ENCODE peak calls at places on chromosomes 6 and 20, in five cellular contexts. One of them, this sample, is unnamed.
A peak's percentile ranks its signal among the peaks of the same experiment; 100 is the strongest.

GRCh38 chr6:128492386-128492785 is 28.0 kb downstream of the PTPRK start:
- DNase-seq in activated naive CD4-positive, alpha-beta T cell treated with Interleukin-2 at 50 U/mL for 16 hours: no peak
- DNase-seq in skeletal muscle cell: no peak
- DNase-seq in ELR: no peak
- DNase-seq in naive thymus-derived CD8-positive, alpha-beta T cell: no peak
- DNase-seq in this sample: no peak

GRCh38 chr6:20069130-20069529 is 143.1 kb downstream of the MBOAT1 start:
- DNase-seq in ELR: no peak
- DNase-seq in activated naive CD4-positive, alpha-beta T cell treated with Interleukin-2 at 50 U/mL for 16 hours: no peak
- DNase-seq in skeletal muscle cell: no peak
- DNase-seq in naive thymus-derived CD8-positive, alpha-beta T cell: no peak
- DNase-seq in this sample: no peak

GRCh38 chr6:93419304-93420162 is at the start of gene EPHA7:
- DNase-seq in skeletal muscle cell: peak; percentile 85
- DNase-seq in activated naive CD4-positive, alpha-beta T cell treated with Interleukin-2 at 50 U/mL for 16 hours: peak; percentile 35
- DNase-seq in naive thymus-derived CD8-positive, alpha-beta T cell: peak; percentile 18
- DNase-seq in ELR: peak; percentile 7
- DNase-seq in this sample: peak; percentile 18

GRCh38 chr6:2940010-2940850 is 31.1 kb downstream of the SERPINB6 start:
- DNase-seq in skeletal muscle cell: no peak
- DNase-seq in ELR: no peak
- DNase-seq in activated naive CD4-positive, alpha-beta T cell treated with Interleukin-2 at 50 U/mL for 16 hours: peak; percentile 82
- DNase-seq in naive thymus-derived CD8-positive, alpha-beta T cell: peak; percentile 70
- DNase-seq in this sample: peak; percentile 78

GRCh38 chr6:155418017-155418749 is 37.5 kb downstream of the NOX3 start:
- DNase-seq in activated naive CD4-positive, alpha-beta T cell treated with Interleukin-2 at 50 U/mL for 16 hours: peak; percentile 75
- DNase-seq in naive thymus-derived CD8-positive, alpha-beta T cell: peak; percentile 64
- DNase-seq in skeletal muscle cell: peak; percentile 38
- DNase-seq in ELR: peak; percentile 81
- DNase-seq in this sample: peak; percentile 18

GRCh38 chr20:58069796-58070663 is 158.4 kb downstream of the ANKRD60 start:
- DNase-seq in activated naive CD4-positive, alpha-beta T cell treated with Interleukin-2 at 50 U/mL for 16 hours: no peak
- DNase-seq in naive thymus-derived CD8-positive, alpha-beta T cell: no peak
- DNase-seq in ELR: no peak
- DNase-seq in skeletal muscle cell: no peak
- DNase-seq in this sample: no peak

GRCh38 chr20:48006036-48006833 is 221.0 kb upstream of the SULF2 start:
- DNase-seq in skeletal muscle cell: no peak
- DNase-seq in ELR: no peak
- DNase-seq in activated naive CD4-positive, alpha-beta T cell treated with Interleukin-2 at 50 U/mL for 16 hours: no peak
- DNase-seq in naive thymus-derived CD8-positive, alpha-beta T cell: no peak
- DNase-seq in this sample: no peak

GRCh38 chr6:79494841-79495240 is 42.4 kb downstream of the LCA5 start:
- DNase-seq in naive thymus-derived CD8-positive, alpha-beta T cell: no peak
- DNase-seq in ELR: no peak
- DNase-seq in activated naive CD4-positive, alpha-beta T cell treated with Interleukin-2 at 50 U/mL for 16 hours: no peak
- DNase-seq in skeletal muscle cell: no peak
- DNase-seq in this sample: no peak

GRCh38 chr6:118501816-118502568 is 46.1 kb upstream of the PLN start:
- DNase-seq in ELR: no peak
- DNase-seq in naive thymus-derived CD8-positive, alpha-beta T cell: no peak
- DNase-seq in skeletal muscle cell: no peak
- DNase-seq in activated naive CD4-positive, alpha-beta T cell treated with Interleukin-2 at 50 U/mL for 16 hours: no peak
- DNase-seq in this sample: no peak

GRCh38 chr20:667351-668034 is 8.1 kb downstream of the SCRT2 start:
- DNase-seq in skeletal muscle cell: no peak
- DNase-seq in ELR: peak; percentile 61
- DNase-seq in activated naive CD4-positive, alpha-beta T cell treated with Interleukin-2 at 50 U/mL for 16 hours: peak; percentile 67
- DNase-seq in naive thymus-derived CD8-positive, alpha-beta T cell: peak; percentile 19
- DNase-seq in this sample: no peak

GRCh38 chr6:128966934-128967333 is 84.0 kb downstream of the LAMA2 start:
- DNase-seq in skeletal muscle cell: no peak
- DNase-seq in ELR: no peak
- DNase-seq in activated naive CD4-positive, alpha-beta T cell treated with Interleukin-2 at 50 U/mL for 16 hours: no peak
- DNase-seq in naive thymus-derived CD8-positive, alpha-beta T cell: no peak
- DNase-seq in this sample: no peak

GRCh38 chr6:111646942-111647341 is 41.3 kb upstream of the TRAF3IP2 start:
- DNase-seq in skeletal muscle cell: peak; percentile 87
- DNase-seq in naive thymus-derived CD8-positive, alpha-beta T cell: no peak
- DNase-seq in activated naive CD4-positive, alpha-beta T cell treated with Interleukin-2 at 50 U/mL for 16 hours: no peak
- DNase-seq in ELR: no peak
- DNase-seq in this sample: no peak

GRCh38 chr20:9068896-9069663 is at the start of gene PLCB4:
- DNase-seq in naive thymus-derived CD8-positive, alpha-beta T cell: no peak
- DNase-seq in activated naive CD4-positive, alpha-beta T cell treated with Interleukin-2 at 50 U/mL for 16 hours: no peak
- DNase-seq in skeletal muscle cell: no peak
- DNase-seq in ELR: peak; percentile 81
- DNase-seq in this sample: no peak

GRCh38 chr6:149060300-149060984 is 257.1 kb upstream of the TAB2 start:
- DNase-seq in ELR: no peak
- DNase-seq in skeletal muscle cell: no peak
- DNase-seq in activated naive CD4-positive, alpha-beta T cell treated with Interleukin-2 at 50 U/mL for 16 hours: peak; percentile 57
- DNase-seq in naive thymus-derived CD8-positive, alpha-beta T cell: peak; percentile 19
- DNase-seq in this sample: peak; percentile 46

GRCh38 chr6:89385846-89386245 is 26.2 kb downstream of the RRAGD start:
- DNase-seq in naive thymus-derived CD8-positive, alpha-beta T cell: no peak
- DNase-seq in activated naive CD4-positive, alpha-beta T cell treated with Interleukin-2 at 50 U/mL for 16 hours: no peak
- DNase-seq in skeletal muscle cell: no peak
- DNase-seq in ELR: no peak
- DNase-seq in this sample: no peak

GRCh38 chr20:12916699-12917098 is 92.1 kb upstream of the SPTLC3 start:
- DNase-seq in naive thymus-derived CD8-positive, alpha-beta T cell: no peak
- DNase-seq in ELR: peak; percentile 7
- DNase-seq in activated naive CD4-positive, alpha-beta T cell treated with Interleukin-2 at 50 U/mL for 16 hours: no peak
- DNase-seq in skeletal muscle cell: no peak
- DNase-seq in this sample: no peak

GRCh38 chr6:150702675-150703074 is 103.0 kb downstream of the PLEKHG1 start:
- DNase-seq in skeletal muscle cell: no peak
- DNase-seq in ELR: no peak
- DNase-seq in naive thymus-derived CD8-positive, alpha-beta T cell: no peak
- DNase-seq in activated naive CD4-positive, alpha-beta T cell treated with Interleukin-2 at 50 U/mL for 16 hours: no peak
- DNase-seq in this sample: no peak

GRCh38 chr20:2767768-2768631 is 32.4 kb downstream of the CPXM1 start:
- DNase-seq in skeletal muscle cell: no peak
- DNase-seq in ELR: no peak
- DNase-seq in naive thymus-derived CD8-positive, alpha-beta T cell: no peak
- DNase-seq in activated naive CD4-positive, alpha-beta T cell treated with Interleukin-2 at 50 U/mL for 16 hours: no peak
- DNase-seq in this sample: no peak

This sample was measured in CD8-positive, alpha-beta memory T cell.